ENCODE peak calls at places on chromosomes 13 and 19, in eight cellular contexts. One of them, this sample, is unnamed.

GRCh38 chr13:64753606-64754005 is 2476.5 kb downstream of the PCDH9 start:
- DNase-seq in brain microvascular endothelial cell: no peak
- DNase-seq in nucleus accumbens: no peak
- DNase-seq in T-cell: no peak
- DNase-seq in foreskin keratinocyte: peak
- DNase-seq in CD4-positive, alpha-beta T cell: no peak
- DNase-seq in thyroid gland: no peak
- DNase-seq in mammary epithelial cell: no peak
- DNase-seq in this sample: no peak

GRCh38 chr13:22077764-22078163 is 406.9 kb downstream of the FGF9 start:
- DNase-seq in CD4-positive, alpha-beta T cell: no peak
- DNase-seq in T-cell: no peak
- DNase-seq in nucleus accumbens: no peak
- DNase-seq in thyroid gland: no peak
- DNase-seq in brain microvascular endothelial cell: no peak
- DNase-seq in mammary epithelial cell: no peak
- DNase-seq in foreskin keratinocyte: no peak
- DNase-seq in this sample: no peak

GRCh38 chr13:112058519-112058873 is 8.5 kb upstream of the SOX1 start:
- DNase-seq in CD4-positive, alpha-beta T cell: no peak
- DNase-seq in thyroid gland: no peak
- DNase-seq in nucleus accumbens: no peak
- DNase-seq in mammary epithelial cell: no peak
- DNase-seq in T-cell: no peak
- DNase-seq in foreskin keratinocyte: no peak
- DNase-seq in brain microvascular endothelial cell: no peak
- DNase-seq in this sample: no peak

GRCh38 chr13:108213946-108214345 is 1.4 kb downstream of the LIG4 start:
- DNase-seq in mammary epithelial cell: peak
- DNase-seq in brain microvascular endothelial cell: no peak
- DNase-seq in thyroid gland: no peak
- DNase-seq in T-cell: no peak
- DNase-seq in CD4-positive, alpha-beta T cell: no peak
- DNase-seq in foreskin keratinocyte: peak
- DNase-seq in nucleus accumbens: no peak
- DNase-seq in this sample: no peak

GRCh38 chr13:108375772-108376171 is 106.3 kb downstream of the TNFSF13B start:
- DNase-seq in CD4-positive, alpha-beta T cell: no peak
- DNase-seq in nucleus accumbens: no peak
- DNase-seq in T-cell: no peak
- DNase-seq in brain microvascular endothelial cell: no peak
- DNase-seq in foreskin keratinocyte: no peak
- DNase-seq in thyroid gland: no peak
- DNase-seq in mammary epithelial cell: no peak
- DNase-seq in this sample: no peak

GRCh38 chr19:13051581-13052165 is 51.0 kb downstream of the LYL1 start:
- DNase-seq in thyroid gland: peak
- DNase-seq in T-cell: no peak
- DNase-seq in mammary epithelial cell: peak
- DNase-seq in CD4-positive, alpha-beta T cell: no peak
- DNase-seq in brain microvascular endothelial cell: no peak
- DNase-seq in nucleus accumbens: no peak
- DNase-seq in foreskin keratinocyte: no peak
- DNase-seq in this sample: no peak

GRCh38 chr13:113851826-113852535 is 11.9 kb downstream of the GAS6 start:
- DNase-seq in foreskin keratinocyte: no peak
- DNase-seq in brain microvascular endothelial cell: no peak
- DNase-seq in mammary epithelial cell: no peak
- DNase-seq in T-cell: no peak
- DNase-seq in nucleus accumbens: no peak
- DNase-seq in CD4-positive, alpha-beta T cell: no peak
- DNase-seq in thyroid gland: no peak
- DNase-seq in this sample: no peak

GRCh38 chr13:31009166-31009565 is 76.7 kb downstream of the TEX26 start:
- DNase-seq in mammary epithelial cell: peak
- DNase-seq in brain microvascular endothelial cell: peak
- DNase-seq in thyroid gland: no peak
- DNase-seq in CD4-positive, alpha-beta T cell: no peak
- DNase-seq in nucleus accumbens: no peak
- DNase-seq in T-cell: no peak
- DNase-seq in foreskin keratinocyte: peak
- DNase-seq in this sample: no peak

GRCh38 chr19:3970313-3970807 is 539 bp downstream of the DAPK3 start:
- DNase-seq in mammary epithelial cell: no peak
- DNase-seq in thyroid gland: peak
- DNase-seq in T-cell: no peak
- DNase-seq in CD4-positive, alpha-beta T cell: no peak
- DNase-seq in foreskin keratinocyte: no peak
- DNase-seq in brain microvascular endothelial cell: no peak
- DNase-seq in nucleus accumbens: no peak
- DNase-seq in this sample: no peak

This sample was measured in foreskin melanocyte.